ENCODE peak calls at places on chromosomes 12 and 14, in eight cellular contexts. F is left lung, O is AG04450, S is Calu3, R is spleen, T is neural progenitor cell, Y is LNCaP clone FGC, E is choroid plexus epithelial cell. J is an unnamed sample.

GRCh38 chr12:118589162-118589561 is 212.8 kb downstream of the SUDS3 start:
- DNase-seq in F (no peak), O (no peak), S (no peak), R (no peak), T (no peak), Y (peak; percentile 91), E (no peak), J (no peak)

GRCh38 chr12:49189731-49190314 is 943 bp upstream of the TUBA1A start:
- DNase-seq in F (no peak), O (no peak), S (no peak), R (no peak), T (no peak), Y (no peak), E (no peak), J (no peak)

GRCh38 chr14:71720978-71721624 is 211.1 kb upstream of the RGS6 start:
- DNase-seq in F (no peak), O (no peak), S (peak; percentile 64), R (no peak), T (peak; percentile 78), Y (peak; percentile 45), E (peak; percentile 94), J (peak; percentile 78)

GRCh38 chr12:120941846-120942405 is 36.4 kb upstream of the HNF1A start:
- DNase-seq in F (no peak), O (no peak), S (no peak), R (no peak), T (no peak), Y (no peak), E (no peak), J (no peak)

GRCh38 chr12:114166360-114166759 is 200.2 kb upstream of the RBM19 start:
- DNase-seq in F (no peak), O (peak; percentile 6), S (peak; percentile 24), R (no peak), T (peak; percentile 82), Y (peak; percentile 3), E (no peak), J (peak; percentile 32)

GRCh38 chr14:58637040-58637390 is 747 bp upstream of the DACT1 start:
- DNase-seq in F (no peak), O (peak; percentile 81), S (no peak), R (no peak), T (peak; percentile 34), Y (no peak), E (peak; percentile 90), J (peak; percentile 75)

GRCh38 chr12:31521972-31522371 is 69.0 kb downstream of the DENND5B start:
- DNase-seq in F (no peak), O (peak; percentile 24), S (no peak), R (no peak), T (no peak), Y (no peak), E (peak; percentile 72), J (no peak)

GRCh38 chr12:97924122-97924521 is 461.5 kb downstream of the RMST start:
- DNase-seq in F (no peak), O (no peak), S (no peak), R (no peak), T (no peak), Y (no peak), E (no peak), J (no peak)

GRCh38 chr12:46214668-46215429 is 54.0 kb downstream of the SLC38A1 start:
- DNase-seq in F (no peak), O (no peak), S (no peak), R (peak; percentile 88), T (no peak), Y (no peak), E (no peak), J (no peak)

GRCh38 chr14:78164226-78164853 is 5.8 kb upstream of the NRXN3 start:
- DNase-seq in F (no peak), O (no peak), S (peak; percentile 64), R (no peak), T (peak; percentile 75), Y (peak; percentile 13), E (peak; percentile 8), J (no peak)

GRCh38 chr12:89632778-89633177 is 75.9 kb downstream of the ATP2B1 start:
- DNase-seq in F (no peak), O (no peak), S (no peak), R (no peak), T (no peak), Y (peak; percentile 81), E (no peak), J (no peak)

GRCh38 chr14:38302034-38302433 is 46.1 kb upstream of the CLEC14A start:
- DNase-seq in F (peak; percentile 25), O (no peak), S (no peak), R (no peak), T (no peak), Y (no peak), E (no peak), J (no peak)

GRCh38 chr12:121964813-121965643 is 46.6 kb downstream of the CFAP251 start:
- DNase-seq in F (no peak), O (no peak), S (no peak), R (no peak), T (no peak), Y (peak; percentile 60), E (peak; percentile 7), J (peak; percentile 89)

GRCh38 chr12:32545413-32545970 is 133.6 kb upstream of the DNM1L start:
- DNase-seq in F (no peak), O (no peak), S (no peak), R (no peak), T (no peak), Y (peak; percentile 22), E (no peak), J (no peak)

DNA sequence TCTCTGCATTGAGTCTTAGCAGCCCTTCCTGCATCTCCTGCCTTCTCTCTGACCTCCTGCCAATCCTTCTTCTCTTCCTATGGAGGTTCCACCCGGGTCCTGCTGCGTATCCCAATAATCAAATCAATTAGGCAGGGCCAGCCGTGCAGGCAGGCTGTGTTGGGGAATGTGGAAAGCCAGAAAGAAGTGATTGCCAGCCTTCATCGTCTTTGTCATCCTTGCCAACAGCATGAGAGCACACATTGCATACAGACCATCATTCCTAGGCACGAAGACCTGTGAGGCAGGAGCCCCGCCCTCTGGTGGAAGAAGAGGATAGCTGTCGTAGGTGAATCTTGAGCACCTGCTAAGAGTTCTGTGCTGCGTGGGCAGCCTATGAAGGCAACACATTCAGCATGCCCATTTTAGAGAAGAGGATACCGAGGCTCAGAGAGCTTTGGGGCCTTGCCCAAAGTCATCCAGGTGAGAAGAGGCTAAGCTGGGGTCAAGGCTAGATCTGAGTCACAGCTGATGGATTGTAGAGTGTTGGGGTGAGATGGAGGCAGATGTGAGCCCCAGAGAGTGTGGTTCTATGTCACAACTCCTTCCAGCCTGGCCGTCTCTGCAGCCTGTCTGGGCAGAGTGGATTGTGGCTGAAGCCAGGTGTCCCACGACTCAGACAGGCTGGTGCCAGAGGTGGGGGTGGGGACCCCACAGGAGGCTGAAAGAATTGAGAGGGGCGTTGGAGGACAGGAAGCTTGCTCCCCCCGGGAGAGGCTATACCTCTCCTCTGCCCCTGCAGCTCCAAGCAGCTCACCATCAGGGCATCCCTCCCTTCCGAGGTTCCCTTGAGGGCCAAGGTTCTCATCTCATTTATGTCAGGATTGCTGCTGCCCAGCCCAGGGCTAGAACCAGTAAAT is 12.7 kb downstream of the C14orf132 start:
- DNase-seq in F (no peak), O (no peak), S (peak; percentile 23), R (peak; percentile 52), T (peak; percentile 56), Y (no peak), E (no peak), J (no peak)
- TF ChIP-seq CTCF in F (no peak), O (no peak), S (peak; percentile 48), R (no peak), T (peak; percentile 60), Y (peak; percentile 54), E (peak; percentile 29), J (peak; percentile 65)

DNA sequence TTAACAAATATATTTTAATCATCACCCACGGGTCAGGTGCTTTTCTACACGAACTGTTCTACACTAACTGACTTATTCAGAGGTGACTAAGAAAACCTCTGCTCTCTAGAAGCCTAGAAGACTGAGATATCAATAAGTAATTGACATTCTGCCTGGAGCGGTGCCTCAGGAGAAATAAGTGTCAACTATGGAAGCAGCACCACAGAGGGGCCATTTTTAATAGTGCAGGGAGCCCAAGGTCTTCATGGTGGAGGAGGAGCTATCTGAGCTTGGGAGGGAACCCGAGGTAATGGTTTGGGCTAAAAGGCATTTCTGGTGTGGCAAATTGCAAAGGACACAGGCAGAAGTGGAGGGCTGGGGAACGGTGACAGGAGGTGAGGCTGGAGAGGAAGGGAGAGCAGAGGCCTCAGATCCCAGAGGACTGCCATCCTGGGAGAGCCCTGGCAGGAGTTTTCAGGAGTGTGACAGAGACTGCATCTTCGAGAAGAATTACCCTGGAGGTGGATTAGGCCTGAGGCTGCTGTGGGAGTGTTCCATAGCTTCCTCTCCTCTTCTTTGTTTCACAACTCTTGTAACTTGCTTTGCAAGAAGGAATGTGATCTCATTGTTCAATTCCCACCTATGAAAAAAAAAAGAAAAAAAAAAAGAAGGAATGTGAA is 123.1 kb downstream of the NPAS3 start:
- DNase-seq in F (no peak), O (no peak), S (no peak), R (no peak), T (peak; percentile 17), Y (no peak), E (no peak), J (no peak)
- TF ChIP-seq CTCF in F (no peak), O (no peak), S (no peak), R (no peak), T (no peak), Y (no peak), E (no peak), J (no peak)

DNA sequence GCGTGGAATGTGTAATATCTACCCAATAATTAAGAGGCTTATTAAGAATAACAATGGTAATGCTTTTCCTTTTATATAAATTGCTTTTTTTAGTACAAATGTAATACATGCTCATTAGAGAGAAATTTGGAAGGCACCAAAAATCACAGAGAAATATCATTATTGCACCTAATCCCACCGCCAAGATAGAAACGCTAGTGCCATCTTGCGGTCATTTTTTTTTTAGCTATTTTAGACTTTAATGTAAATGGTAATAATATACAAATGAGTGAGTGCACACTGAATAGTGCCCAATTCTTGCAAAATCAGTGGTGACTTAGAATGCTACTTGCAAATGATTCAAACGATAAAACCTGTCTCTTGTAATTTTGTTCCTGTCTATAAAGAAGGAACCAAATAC is 576.8 kb upstream of the TMEM132C start:
- DNase-seq in F (no peak), O (no peak), S (no peak), R (no peak), T (peak; percentile 12), Y (no peak), E (peak; percentile 13), J (no peak)
- TF ChIP-seq CTCF in F (no peak), O (peak; percentile 38), S (no peak), R (no peak), T (peak; percentile 60), Y (no peak), E (peak; percentile 40), J (peak; percentile 73)

GRCh38 chr14:53567236-53567785 is 389.3 kb downstream of the BMP4 start:
- DNase-seq in F (no peak), O (no peak), S (no peak), R (no peak), T (no peak), Y (no peak), E (no peak), J (no peak)

GRCh38 chr14:53569471-53569870 is 387.2 kb downstream of the BMP4 start:
- DNase-seq in F (no peak), O (no peak), S (no peak), R (no peak), T (no peak), Y (no peak), E (no peak), J (no peak)

GRCh38 chr14:53571589-53571988 is 385.0 kb downstream of the BMP4 start:
- DNase-seq in F (no peak), O (no peak), S (no peak), R (no peak), T (no peak), Y (no peak), E (no peak), J (no peak)

GRCh38 chr14:53570411-53571387 is 385.9 kb downstream of the BMP4 start:
- DNase-seq in F (no peak), O (no peak), S (no peak), R (no peak), T (no peak), Y (no peak), E (no peak), J (no peak)

GRCh38 chr14:53571990-53572389 is 384.6 kb downstream of the BMP4 start:
- DNase-seq in F (no peak), O (peak; percentile 10), S (no peak), R (no peak), T (peak; percentile 29), Y (no peak), E (no peak), J (no peak)
- TF ChIP-seq CTCF in F (no peak), O (no peak), S (no peak), R (no peak), T (no peak), Y (no peak), E (no peak), J (no peak)

J was measured in HFFc6.